ENCODE peak calls at places on chromosomes 11 and 22, in ten cellular contexts. Z is Right ventricle myocardium superior; I is HS-5; N is left cardiac atrium; R is fibroblast of mammary gland; A is sciatic nerve; V is activated CD4-positive, alpha-beta T cell treated with anti-CD3 and anti-CD28 coated beads, Interleukin-2, amount 50 U/mL, for 1 hour; C is DMS153; H is GM12865; E is body of pancreas. K is an unnamed sample.
A peak's percentile ranks its signal among the peaks of the same experiment; 100 is the strongest.

GRCh38 chr11:40255457-40255856 is 1204.0 kb downstream of the LRRC4C start:
- DNase-seq in A (no peak), H (no peak), R (no peak), I (no peak), N (no peak), E (no peak), C (no peak), Z (no peak), V (no peak), K (no peak)

GRCh38 chr11:85495918-85496317 is 131.2 kb downstream of the DLG2 start:
- DNase-seq in A (no peak), V (no peak), C (no peak), I (no peak), E (no peak), R (no peak), H (no peak), Z (no peak), N (no peak), K (no peak)

GRCh38 chr22:27859336-27859735 is 57.8 kb upstream of the MN1 start:
- DNase-seq in N (no peak), C (no peak), H (no peak), R (no peak), E (no peak), V (no peak), Z (no peak), I (no peak), A (no peak), K (no peak)

GRCh38 chr11:27524155-27524554 is 17.6 kb upstream of the LIN7C start:
- DNase-seq in N (no peak), C (no peak), H (no peak), A (no peak), R (peak; percentile 64), I (peak; percentile 62), E (no peak), Z (no peak), V (no peak), K (no peak)

GRCh38 chr11:111347723-111348115 is 31.4 kb downstream of the POU2AF1 start:
- DNase-seq in R (peak; percentile 93), V (no peak), I (peak; percentile 49), N (no peak), C (no peak), H (peak; percentile 24), A (no peak), Z (no peak), E (no peak), K (no peak)

GRCh38 chr22:20130319-20130718 is 1.3 kb upstream of the ZDHHC8 start:
- DNase-seq in I (no peak), C (peak; percentile 57), R (no peak), Z (no peak), A (no peak), N (no peak), V (no peak), H (no peak), E (peak; percentile 37), K (no peak)

GRCh38 chr22:31218565-31219262 is 6.6 kb downstream of the LIMK2 start:
- DNase-seq in I (no peak), C (peak; percentile 32), V (no peak), R (no peak), H (peak; percentile 13), Z (no peak), A (no peak), N (no peak), E (no peak), K (no peak)

GRCh38 chr11:82533628-82534353 is 199.9 kb downstream of the FAM181B start:
- DNase-seq in V (no peak), C (no peak), I (no peak), H (no peak), E (no peak), Z (no peak), N (no peak), A (no peak), R (no peak), K (no peak)

GRCh38 chr11:107713009-107713408 is 1.2 kb upstream of the SLN start:
- DNase-seq in E (no peak), R (no peak), C (no peak), I (no peak), V (no peak), N (no peak), H (no peak), A (no peak), Z (no peak), K (no peak)

GRCh38 chr22:37233751-37234631 is 10.1 kb downstream of the RAC2 start:
- DNase-seq in Z (no peak), R (no peak), V (no peak), C (no peak), A (no peak), E (no peak), N (no peak), I (no peak), H (no peak), K (no peak)

GRCh38 chr11:3200388-3201111 is 18.1 kb downstream of the MRGPRG start:
- DNase-seq in A (no peak), C (no peak), R (no peak), I (no peak), Z (peak; percentile 31), N (no peak), H (no peak), E (no peak), V (no peak), K (no peak)

GRCh38 chr11:61700221-61700620 is 20.0 kb downstream of the DAGLA start:
- DNase-seq in V (no peak), C (peak; percentile 38), R (peak; percentile 76), A (no peak), H (no peak), I (peak; percentile 19), E (peak; percentile 89), Z (no peak), N (no peak), K (no peak)

GRCh38 chr11:74466916-74467885 is at the start of gene KCNE3:
- DNase-seq in I (no peak), A (peak; percentile 73), E (peak; percentile 52), N (peak; percentile 59), V (no peak), R (peak; percentile 20), H (no peak), C (no peak), Z (peak; percentile 78), K (no peak)

GRCh38 chr11:129252621-129253020 is 60.5 kb upstream of the ARHGAP32 start:
- DNase-seq in N (no peak), V (no peak), Z (no peak), E (no peak), A (no peak), H (no peak), R (no peak), C (no peak), I (no peak), K (no peak)

GRCh38 chr11:130076774-130077481 is 7.2 kb downstream of the APLP2 start:
- DNase-seq in R (no peak), A (no peak), I (no peak), N (no peak), V (no peak), H (no peak), Z (no peak), C (no peak), E (no peak), K (no peak)

GRCh38 chr11:87203907-87204602 is 166.3 kb downstream of the TMEM135 start:
- DNase-seq in I (no peak), E (no peak), N (no peak), H (no peak), V (no peak), R (no peak), A (no peak), C (no peak), Z (no peak), K (no peak)

GRCh38 chr11:117239295-117239694 is 6.8 kb downstream of the RNF214 start:
- DNase-seq in N (no peak), A (no peak), E (no peak), V (no peak), R (peak; percentile 98), I (peak; percentile 84), C (no peak), H (no peak), Z (no peak), K (no peak)

GRCh38 chr22:35126993-35127392 is 61.0 kb downstream of the ISX start:
- DNase-seq in Z (no peak), A (no peak), H (peak; percentile 97), E (no peak), R (no peak), N (no peak), C (no peak), V (no peak), I (no peak), K (no peak)

GRCh38 chr22:35330258-35330861 is 30.7 kb downstream of the TOM1 start:
- DNase-seq in N (peak; percentile 90), Z (peak; percentile 93), A (peak; percentile 84), V (peak; percentile 49), I (no peak), H (peak; percentile 49), C (no peak), R (peak; percentile 92), E (peak; percentile 64), K (no peak)

GRCh38 chr11:109140857-109141515 is 281.0 kb upstream of the C11orf87 start:
- DNase-seq in R (no peak), C (no peak), Z (no peak), I (no peak), A (no peak), V (no peak), H (no peak), E (no peak), N (no peak), K (no peak)

GRCh38 chr11:86476109-86476861 is 101.6 kb downstream of the CCDC81 start:
- DNase-seq in Z (no peak), R (peak; percentile 33), H (no peak), N (peak; percentile 48), E (no peak), C (no peak), A (no peak), I (no peak), V (no peak), K (no peak)

GRCh38 chr11:18392434-18393321 is 1.7 kb upstream of the LDHA start:
- DNase-seq in V (no peak), E (no peak), I (no peak), H (peak; percentile 32), R (no peak), C (no peak), N (no peak), A (no peak), Z (no peak), K (no peak)

GRCh38 chr22:44933829-44934735 is 75.7 kb downstream of the PHF21B start:
- DNase-seq in V (no peak), E (no peak), I (no peak), N (no peak), C (no peak), R (no peak), Z (peak; percentile 13), H (no peak), A (no peak), K (no peak)

GRCh38 chr11:2109541-2110019 is 29.6 kb downstream of the IGF2 start:
- DNase-seq in V (no peak), R (no peak), H (no peak), Z (peak; percentile 47), A (no peak), E (no peak), I (no peak), C (no peak), N (no peak), K (no peak)

GRCh38 chr11:20670932-20671403 is 1.6 kb downstream of the NELL1 start:
- DNase-seq in N (no peak), R (no peak), E (no peak), A (no peak), V (no peak), I (no peak), C (no peak), H (no peak), Z (no peak), K (no peak)

GRCh38 chr22:42742940-42743339 is 22.3 kb upstream of the A4GALT start:
- DNase-seq in V (no peak), C (no peak), Z (peak; percentile 67), A (no peak), E (no peak), H (no peak), R (peak; percentile 53), I (no peak), N (no peak), K (no peak)

GRCh38 chr22:44458044-44459020 is 39.7 kb downstream of the RTL6 start:
- DNase-seq in R (no peak), E (no peak), C (no peak), A (peak; percentile 43), V (no peak), I (no peak), N (no peak), H (no peak), Z (no peak), K (no peak)

GRCh38 chr11:112834277-112834755 is 126.9 kb upstream of the NCAM1 start:
- DNase-seq in R (no peak), H (no peak), I (no peak), E (peak; percentile 81), N (peak; percentile 64), C (peak; percentile 52), Z (peak; percentile 79), A (peak; percentile 64), V (no peak), K (no peak)